ENCODE peak calls at places on chromosome X, in seven cellular contexts. One of them, this sample, is unnamed.

GRCh38 chrX:11437642-11438379 is 144.6 kb downstream of the AMELX start:
- DNase-seq in AG10803: peak
- DNase-seq in bronchial epithelial cell: peak
- DNase-seq in foreskin fibroblast: peak
- DNase-seq in fibroblast of mammary gland: peak
- DNase-seq in BJ: no peak
- DNase-seq in HCT116: no peak
- DNase-seq in this sample: no peak

GRCh38 chrX:135484636-135485289 is 35.7 kb upstream of the INTS6L start:
- DNase-seq in AG10803: peak
- DNase-seq in bronchial epithelial cell: peak
- DNase-seq in foreskin fibroblast: peak
- DNase-seq in fibroblast of mammary gland: peak
- DNase-seq in BJ: peak
- DNase-seq in HCT116: peak
- DNase-seq in this sample: no peak

GRCh38 chrX:78106651-78106986 is 2.6 kb downstream of the PGK1 start:
- DNase-seq in AG10803: no peak
- DNase-seq in bronchial epithelial cell: no peak
- DNase-seq in foreskin fibroblast: no peak
- DNase-seq in fibroblast of mammary gland: no peak
- DNase-seq in BJ: no peak
- DNase-seq in HCT116: no peak
- DNase-seq in this sample: no peak

GRCh38 chrX:82458207-82458754 is 1049.8 kb upstream of the POU3F4 start:
- DNase-seq in AG10803: no peak
- DNase-seq in bronchial epithelial cell: no peak
- DNase-seq in foreskin fibroblast: no peak
- DNase-seq in fibroblast of mammary gland: no peak
- DNase-seq in BJ: no peak
- DNase-seq in HCT116: no peak
- DNase-seq in this sample: no peak

GRCh38 chrX:116292183-116292582 is 121.6 kb downstream of the AGTR2 start:
- DNase-seq in AG10803: no peak
- DNase-seq in bronchial epithelial cell: no peak
- DNase-seq in foreskin fibroblast: no peak
- DNase-seq in fibroblast of mammary gland: no peak
- DNase-seq in BJ: no peak
- DNase-seq in HCT116: no peak
- DNase-seq in this sample: no peak

GRCh38 chrX:86806786-86807185 is 658.5 kb downstream of the DACH2 start:
- DNase-seq in AG10803: no peak
- DNase-seq in bronchial epithelial cell: peak
- DNase-seq in foreskin fibroblast: no peak
- DNase-seq in fibroblast of mammary gland: peak
- DNase-seq in BJ: no peak
- DNase-seq in HCT116: no peak
- DNase-seq in this sample: no peak

GRCh38 chrX:81201692-81202412 is at the start of the genes HMGN5 and SH3BGRL:
- DNase-seq in AG10803: peak
- DNase-seq in bronchial epithelial cell: peak
- DNase-seq in foreskin fibroblast: peak
- DNase-seq in fibroblast of mammary gland: peak
- DNase-seq in BJ: peak
- DNase-seq in HCT116: peak
- DNase-seq in this sample: peak

GRCh38 chrX:80489166-80489565 is 68.9 kb downstream of the TENT5D start:
- DNase-seq in AG10803: no peak
- DNase-seq in bronchial epithelial cell: no peak
- DNase-seq in foreskin fibroblast: no peak
- DNase-seq in fibroblast of mammary gland: no peak
- DNase-seq in BJ: no peak
- DNase-seq in HCT116: no peak
- DNase-seq in this sample: no peak

GRCh38 chrX:16603822-16604221 is 46.1 kb upstream of the S100G start:
- DNase-seq in AG10803: peak
- DNase-seq in bronchial epithelial cell: peak
- DNase-seq in foreskin fibroblast: no peak
- DNase-seq in fibroblast of mammary gland: peak
- DNase-seq in BJ: no peak
- DNase-seq in HCT116: no peak
- DNase-seq in this sample: no peak

GRCh38 chrX:53263597-53264094 is 17.7 kb downstream of the IQSEC2 start:
- DNase-seq in AG10803: peak
- DNase-seq in bronchial epithelial cell: peak
- DNase-seq in foreskin fibroblast: peak
- DNase-seq in fibroblast of mammary gland: peak
- DNase-seq in BJ: no peak
- DNase-seq in HCT116: peak
- DNase-seq in this sample: no peak

GRCh38 chrX:37921758-37922157 is 74.4 kb upstream of the DYNLT3 start:
- DNase-seq in AG10803: peak
- DNase-seq in bronchial epithelial cell: peak
- DNase-seq in foreskin fibroblast: peak
- DNase-seq in fibroblast of mammary gland: peak
- DNase-seq in BJ: peak
- DNase-seq in HCT116: no peak
- DNase-seq in this sample: no peak

GRCh38 chrX:46722742-46723568 is 36.0 kb downstream of the SLC9A7 start:
- DNase-seq in AG10803: peak
- DNase-seq in bronchial epithelial cell: peak
- DNase-seq in foreskin fibroblast: peak
- DNase-seq in fibroblast of mammary gland: peak
- DNase-seq in BJ: no peak
- DNase-seq in HCT116: no peak
- DNase-seq in this sample: no peak

GRCh38 chrX:50874878-50875277 is 35.7 kb upstream of the BMP15 start:
- DNase-seq in AG10803: no peak
- DNase-seq in bronchial epithelial cell: no peak
- DNase-seq in foreskin fibroblast: no peak
- DNase-seq in fibroblast of mammary gland: no peak
- DNase-seq in BJ: no peak
- DNase-seq in HCT116: no peak
- DNase-seq in this sample: no peak

GRCh38 chrX:110003167-110004156 is 548 bp downstream of the TMEM164 start:
- DNase-seq in AG10803: no peak
- DNase-seq in bronchial epithelial cell: peak
- DNase-seq in foreskin fibroblast: peak
- DNase-seq in fibroblast of mammary gland: peak
- DNase-seq in BJ: no peak
- DNase-seq in HCT116: no peak
- DNase-seq in this sample: peak

GRCh38 chrX:136754641-136755040 is 26.1 kb downstream of the ARHGEF6 start:
- DNase-seq in AG10803: peak
- DNase-seq in bronchial epithelial cell: no peak
- DNase-seq in foreskin fibroblast: peak
- DNase-seq in fibroblast of mammary gland: no peak
- DNase-seq in BJ: no peak
- DNase-seq in HCT116: no peak
- DNase-seq in this sample: no peak

GRCh38 chrX:129653985-129654651 is 638 bp downstream of the APLN start:
- DNase-seq in AG10803: no peak
- DNase-seq in bronchial epithelial cell: no peak
- DNase-seq in foreskin fibroblast: no peak
- DNase-seq in fibroblast of mammary gland: no peak
- DNase-seq in BJ: no peak
- DNase-seq in HCT116: no peak
- DNase-seq in this sample: no peak

GRCh38 chrX:131704136-131704695 is 160.3 kb downstream of the OR13H1 start:
- DNase-seq in AG10803: peak
- DNase-seq in bronchial epithelial cell: no peak
- DNase-seq in foreskin fibroblast: peak
- DNase-seq in fibroblast of mammary gland: peak
- DNase-seq in BJ: no peak
- DNase-seq in HCT116: no peak
- DNase-seq in this sample: no peak

GRCh38 chrX:13463608-13464007 is 105.8 kb upstream of the EGFL6 start:
- DNase-seq in AG10803: peak
- DNase-seq in bronchial epithelial cell: peak
- DNase-seq in foreskin fibroblast: peak
- DNase-seq in fibroblast of mammary gland: peak
- DNase-seq in BJ: peak
- DNase-seq in HCT116: no peak
- DNase-seq in this sample: no peak

GRCh38 chrX:153460826-153461225 is 9.6 kb downstream of the HAUS7 start:
- DNase-seq in AG10803: peak
- DNase-seq in bronchial epithelial cell: peak
- DNase-seq in foreskin fibroblast: peak
- DNase-seq in fibroblast of mammary gland: peak
- DNase-seq in BJ: no peak
- DNase-seq in HCT116: no peak
- DNase-seq in this sample: peak

GRCh38 chrX:38940547-38940946 is 139.3 kb downstream of the MID1IP1 start:
- DNase-seq in AG10803: peak
- DNase-seq in bronchial epithelial cell: peak
- DNase-seq in foreskin fibroblast: peak
- DNase-seq in fibroblast of mammary gland: peak
- DNase-seq in BJ: no peak
- DNase-seq in HCT116: no peak
- DNase-seq in this sample: no peak

GRCh38 chrX:38939067-38939466 is 137.8 kb downstream of the MID1IP1 start:
- DNase-seq in AG10803: peak
- DNase-seq in bronchial epithelial cell: peak
- DNase-seq in foreskin fibroblast: peak
- DNase-seq in fibroblast of mammary gland: peak
- DNase-seq in BJ: no peak
- DNase-seq in HCT116: no peak
- DNase-seq in this sample: no peak

GRCh38 chrX:38935561-38935960 is 134.3 kb downstream of the MID1IP1 start:
- DNase-seq in AG10803: no peak
- DNase-seq in bronchial epithelial cell: no peak
- DNase-seq in foreskin fibroblast: no peak
- DNase-seq in fibroblast of mammary gland: no peak
- DNase-seq in BJ: no peak
- DNase-seq in HCT116: no peak
- DNase-seq in this sample: no peak

GRCh38 chrX:38937400-38937799 is 136.1 kb downstream of the MID1IP1 start:
- DNase-seq in AG10803: no peak
- DNase-seq in bronchial epithelial cell: no peak
- DNase-seq in foreskin fibroblast: no peak
- DNase-seq in fibroblast of mammary gland: peak
- DNase-seq in BJ: no peak
- DNase-seq in HCT116: no peak
- DNase-seq in this sample: no peak

DNA sequence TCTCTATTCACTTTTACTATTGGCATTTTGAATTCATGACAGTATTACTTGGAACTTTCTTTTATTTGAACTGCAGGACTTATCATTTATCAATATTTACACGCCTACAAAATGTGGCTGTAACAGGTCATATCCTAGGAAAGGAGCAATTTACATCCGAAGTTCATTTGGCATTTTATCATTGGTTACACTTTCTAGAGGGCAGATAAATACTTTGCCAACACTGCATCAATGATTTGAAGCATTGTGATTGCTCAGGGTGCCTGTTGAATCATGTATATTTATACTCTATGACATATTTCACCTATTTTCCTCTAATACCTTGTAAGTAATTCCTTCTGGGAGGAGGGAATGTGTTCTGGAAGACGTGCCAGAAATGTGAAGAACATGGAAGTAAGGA is 136.7 kb downstream of the MID1IP1 start:
- DNase-seq in AG10803: no peak
- DNase-seq in bronchial epithelial cell: peak
- DNase-seq in foreskin fibroblast: no peak
- DNase-seq in fibroblast of mammary gland: no peak
- DNase-seq in BJ: no peak
- DNase-seq in HCT116: no peak
- DNase-seq in this sample: no peak
- TF ChIP-seq CTCF in AG10803: no peak
- TF ChIP-seq CTCF in bronchial epithelial cell: no peak
- TF ChIP-seq CTCF in foreskin fibroblast: no peak
- TF ChIP-seq CTCF in fibroblast of mammary gland: no peak
- TF ChIP-seq CTCF in BJ: no peak
- TF ChIP-seq CTCF in HCT116: no peak
- TF ChIP-seq CTCF in this sample: no peak

GRCh38 chrX:54818221-54818620 is 10.7 kb downstream of the MAGED2 start:
- DNase-seq in AG10803: no peak
- DNase-seq in bronchial epithelial cell: no peak
- DNase-seq in foreskin fibroblast: no peak
- DNase-seq in fibroblast of mammary gland: no peak
- DNase-seq in BJ: no peak
- DNase-seq in HCT116: no peak
- DNase-seq in this sample: no peak
- TF ChIP-seq CTCF in AG10803: no peak
- TF ChIP-seq CTCF in bronchial epithelial cell: no peak
- TF ChIP-seq CTCF in foreskin fibroblast: no peak
- TF ChIP-seq CTCF in fibroblast of mammary gland: no peak
- TF ChIP-seq CTCF in BJ: no peak
- TF ChIP-seq CTCF in HCT116: no peak
- TF ChIP-seq CTCF in this sample: no peak

GRCh38 chrX:40524423-40524822 is 56.3 kb upstream of the ATP6AP2 start:
- DNase-seq in AG10803: peak
- DNase-seq in bronchial epithelial cell: no peak
- DNase-seq in foreskin fibroblast: no peak
- DNase-seq in fibroblast of mammary gland: no peak
- DNase-seq in BJ: no peak
- DNase-seq in HCT116: no peak
- DNase-seq in this sample: no peak
- TF ChIP-seq CTCF in AG10803: peak
- TF ChIP-seq CTCF in bronchial epithelial cell: no peak
- TF ChIP-seq CTCF in foreskin fibroblast: peak
- TF ChIP-seq CTCF in fibroblast of mammary gland: peak
- TF ChIP-seq CTCF in BJ: peak
- TF ChIP-seq CTCF in HCT116: no peak
- TF ChIP-seq CTCF in this sample: no peak

GRCh38 chrX:106999002-106999975 is 723 bp downstream of the MORC4 start:
- DNase-seq in AG10803: peak
- DNase-seq in bronchial epithelial cell: peak
- DNase-seq in foreskin fibroblast: peak
- DNase-seq in fibroblast of mammary gland: peak
- DNase-seq in BJ: no peak
- DNase-seq in HCT116: peak
- DNase-seq in this sample: no peak
- TF ChIP-seq CTCF in AG10803: peak
- TF ChIP-seq CTCF in bronchial epithelial cell: peak
- TF ChIP-seq CTCF in foreskin fibroblast: peak
- TF ChIP-seq CTCF in fibroblast of mammary gland: peak
- TF ChIP-seq CTCF in BJ: peak
- TF ChIP-seq CTCF in HCT116: peak
- TF ChIP-seq CTCF in this sample: peak

GRCh38 chrX:10190367-10190766 is 33.6 kb downstream of the CLCN4 start:
- DNase-seq in AG10803: peak
- DNase-seq in bronchial epithelial cell: peak
- DNase-seq in foreskin fibroblast: peak
- DNase-seq in fibroblast of mammary gland: peak
- DNase-seq in BJ: no peak
- DNase-seq in HCT116: peak
- DNase-seq in this sample: no peak
- TF ChIP-seq CTCF in AG10803: peak
- TF ChIP-seq CTCF in bronchial epithelial cell: peak
- TF ChIP-seq CTCF in foreskin fibroblast: peak
- TF ChIP-seq CTCF in fibroblast of mammary gland: peak
- TF ChIP-seq CTCF in BJ: peak
- TF ChIP-seq CTCF in HCT116: peak
- TF ChIP-seq CTCF in this sample: peak

This sample was measured in progenitor cell of endocrine pancreas.